ENCODE peak calls at places on chromosomes 11 and 22, in four cellular contexts. One of them, this sample, is unnamed.

GRCh38 chr11:68996376-68997123 is 15.8 kb upstream of the MRGPRD start:
- DNase-seq in HepG2: no peak
- DNase-seq in A549: no peak
- DNase-seq in K562: no peak
- DNase-seq in this sample: no peak

GRCh38 chr22:37898441-37899181 is 7.5 kb upstream of the MICALL1 start:
- DNase-seq in HepG2: peak
- DNase-seq in A549: no peak
- DNase-seq in K562: no peak
- DNase-seq in this sample: peak

GRCh38 chr11:119371067-119371601 is 10.4 kb downstream of the USP2 start:
- DNase-seq in HepG2: no peak
- DNase-seq in A549: no peak
- DNase-seq in K562: no peak
- DNase-seq in this sample: no peak

GRCh38 chr22:26487996-26488395 is 4.3 kb downstream of the SRRD start:
- DNase-seq in HepG2: no peak
- DNase-seq in A549: no peak
- DNase-seq in K562: no peak
- DNase-seq in this sample: no peak

GRCh38 chr11:43382614-43383013 is 23.9 kb downstream of the TTC17 start:
- DNase-seq in HepG2: no peak
- DNase-seq in A549: no peak
- DNase-seq in K562: no peak
- DNase-seq in this sample: no peak

GRCh38 chr11:63882555-63883242 is 34.3 kb downstream of the RCOR2 start:
- DNase-seq in HepG2: no peak
- DNase-seq in A549: no peak
- DNase-seq in K562: no peak
- DNase-seq in this sample: peak

GRCh38 chr22:47162865-47163264 is 400.4 kb downstream of the TBC1D22A start:
- DNase-seq in HepG2: no peak
- DNase-seq in A549: no peak
- DNase-seq in K562: no peak
- DNase-seq in this sample: no peak

GRCh38 chr11:44338031-44338430 is 28.1 kb upstream of the ALX4 start:
- DNase-seq in HepG2: no peak
- DNase-seq in A549: no peak
- DNase-seq in K562: no peak
- DNase-seq in this sample: no peak

GRCh38 chr11:5593146-5593545 is 3.3 kb upstream of the TRIM6 start:
- DNase-seq in HepG2: no peak
- DNase-seq in A549: no peak
- DNase-seq in K562: no peak
- DNase-seq in this sample: no peak

GRCh38 chr11:5597953-5598352 is 1.5 kb downstream of the TRIM6 start:
- DNase-seq in HepG2: no peak
- DNase-seq in A549: no peak
- DNase-seq in K562: no peak
- DNase-seq in this sample: peak

GRCh38 chr11:5600374-5600851 is 4.0 kb downstream of the TRIM6 start:
- DNase-seq in HepG2: peak
- DNase-seq in A549: peak
- DNase-seq in K562: peak
- DNase-seq in this sample: peak

GRCh38 chr11:5592615-5593014 is 3.8 kb upstream of the TRIM6 start:
- DNase-seq in HepG2: no peak
- DNase-seq in A549: no peak
- DNase-seq in K562: no peak
- DNase-seq in this sample: no peak

DNA sequence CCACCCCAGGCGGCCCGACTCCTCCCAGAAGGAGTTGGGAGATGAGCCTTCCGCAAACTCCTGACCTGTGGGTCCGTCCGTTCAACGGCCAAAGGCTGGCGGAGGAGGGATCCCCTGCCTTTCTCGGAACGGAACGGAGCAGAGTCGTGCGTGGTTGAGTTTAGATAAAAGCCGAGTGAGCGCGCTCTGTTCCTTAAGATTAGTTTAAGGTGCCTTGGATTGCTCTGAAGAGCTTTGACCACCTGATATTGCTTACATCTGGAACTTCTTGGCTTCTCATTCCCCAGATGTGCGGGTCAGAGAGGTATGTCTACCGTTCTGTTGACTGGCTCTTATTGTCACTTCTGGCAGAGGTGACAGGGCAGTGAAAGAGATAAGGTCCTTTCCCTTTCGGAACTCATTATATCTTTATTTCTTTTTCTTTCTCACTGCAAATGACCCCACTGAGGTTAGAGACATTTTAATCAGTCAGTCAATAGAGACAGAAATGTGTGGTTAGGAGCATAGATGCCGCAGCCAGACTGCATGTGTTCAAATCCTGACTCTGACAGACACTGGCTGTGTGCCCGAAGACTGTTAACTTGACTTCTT is at the start of gene TRIM6:
- DNase-seq in HepG2: no peak
- DNase-seq in A549: peak
- DNase-seq in K562: peak
- DNase-seq in this sample: peak
- TF ChIP-seq JUNB in HepG2: no peak
- TF ChIP-seq JUNB in A549: no peak
- TF ChIP-seq JUNB in K562: no peak
- TF ChIP-seq JUNB in this sample: no peak

GRCh38 chr11:32440372-32440888 is 5.1 kb upstream of the WT1 start:
- DNase-seq in HepG2: no peak
- DNase-seq in A549: no peak
- DNase-seq in K562: no peak
- DNase-seq in this sample: no peak

GRCh38 chr11:32439488-32440210 is 4.3 kb upstream of the WT1 start:
- DNase-seq in HepG2: no peak
- DNase-seq in A549: no peak
- DNase-seq in K562: no peak
- DNase-seq in this sample: peak

GRCh38 chr11:32438346-32438882 is 3.1 kb upstream of the WT1 start:
- DNase-seq in HepG2: no peak
- DNase-seq in A549: no peak
- DNase-seq in K562: no peak
- DNase-seq in this sample: peak

GRCh38 chr11:32437406-32438345 is 2.3 kb upstream of the WT1 start:
- DNase-seq in HepG2: no peak
- DNase-seq in A549: no peak
- DNase-seq in K562: no peak
- DNase-seq in this sample: peak

GRCh38 chr11:32438883-32439487 is 3.6 kb upstream of the WT1 start:
- DNase-seq in HepG2: no peak
- DNase-seq in A549: no peak
- DNase-seq in K562: no peak
- DNase-seq in this sample: peak
- TF ChIP-seq JUNB in HepG2: no peak
- TF ChIP-seq JUNB in A549: no peak
- TF ChIP-seq JUNB in K562: no peak
- TF ChIP-seq JUNB in this sample: no peak

DNA sequence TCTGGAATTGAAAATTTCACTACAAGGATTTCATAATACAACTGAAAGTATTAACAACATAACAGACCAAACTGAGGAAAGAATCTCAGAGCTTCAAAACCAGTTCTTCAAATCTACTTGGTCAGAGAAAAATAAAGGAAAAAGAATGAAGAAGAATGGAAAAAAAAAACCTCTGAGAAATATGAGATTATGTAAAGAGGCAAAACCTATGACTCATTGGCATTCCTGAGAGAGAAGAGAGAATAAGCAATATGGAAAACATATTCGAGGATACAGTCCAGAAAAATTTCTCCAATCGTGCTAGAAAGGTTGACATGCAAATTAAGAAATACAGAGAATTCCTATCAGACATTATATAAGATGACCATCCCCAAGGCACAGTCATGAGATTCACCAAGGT is 23.4 kb upstream of the GPR83 start:
- DNase-seq in HepG2: no peak
- DNase-seq in A549: no peak
- DNase-seq in K562: no peak
- DNase-seq in this sample: no peak
- TF ChIP-seq JUNB in HepG2: no peak
- TF ChIP-seq JUNB in A549: no peak
- TF ChIP-seq JUNB in K562: no peak
- TF ChIP-seq JUNB in this sample: no peak

GRCh38 chr11:70746351-70746750 is 348.0 kb downstream of the CTTN start:
- DNase-seq in HepG2: no peak
- DNase-seq in A549: no peak
- DNase-seq in K562: no peak
- DNase-seq in this sample: no peak
- TF ChIP-seq JUNB in HepG2: no peak
- TF ChIP-seq JUNB in A549: no peak
- TF ChIP-seq JUNB in K562: no peak
- TF ChIP-seq JUNB in this sample: no peak

GRCh38 chr11:64888406-64888757 is 10.0 kb upstream of the EHD1 start:
- DNase-seq in HepG2: no peak
- DNase-seq in A549: no peak
- DNase-seq in K562: no peak
- DNase-seq in this sample: no peak

GRCh38 chr11:64890084-64890944 is 11.9 kb upstream of the EHD1 start:
- DNase-seq in HepG2: no peak
- DNase-seq in A549: no peak
- DNase-seq in K562: no peak
- DNase-seq in this sample: no peak

GRCh38 chr11:64887757-64888405 is 9.5 kb upstream of the EHD1 start:
- DNase-seq in HepG2: peak
- DNase-seq in A549: peak
- DNase-seq in K562: peak
- DNase-seq in this sample: peak

GRCh38 chr11:64887234-64887756 is 8.9 kb upstream of the EHD1 start:
- DNase-seq in HepG2: no peak
- DNase-seq in A549: no peak
- DNase-seq in K562: no peak
- DNase-seq in this sample: no peak

GRCh38 chr11:64888761-64889511 is 10.5 kb upstream of the EHD1 start:
- DNase-seq in HepG2: peak
- DNase-seq in A549: peak
- DNase-seq in K562: peak
- DNase-seq in this sample: no peak
- TF ChIP-seq JUNB in HepG2: no peak
- TF ChIP-seq JUNB in A549: peak
- TF ChIP-seq JUNB in K562: no peak
- TF ChIP-seq JUNB in this sample: no peak

GRCh38 chr11:33329705-33330329 is 72.6 kb downstream of the HIPK3 start:
- DNase-seq in HepG2: peak
- DNase-seq in A549: peak
- DNase-seq in K562: peak
- DNase-seq in this sample: peak
- TF ChIP-seq JUNB in HepG2: no peak
- TF ChIP-seq JUNB in A549: no peak
- TF ChIP-seq JUNB in K562: no peak
- TF ChIP-seq JUNB in this sample: no peak

GRCh38 chr11:117984471-117984870 is 1.7 kb upstream of the IL10RA start:
- DNase-seq in HepG2: no peak
- DNase-seq in A549: no peak
- DNase-seq in K562: no peak
- DNase-seq in this sample: no peak

GRCh38 chr11:117989351-117990102 is 3.3 kb downstream of the IL10RA start:
- DNase-seq in HepG2: no peak
- DNase-seq in A549: no peak
- DNase-seq in K562: no peak
- DNase-seq in this sample: no peak

GRCh38 chr11:117985953-117986887 is at the start of gene IL10RA:
- DNase-seq in HepG2: peak
- DNase-seq in A549: peak
- DNase-seq in K562: peak
- DNase-seq in this sample: peak

GRCh38 chr11:117983163-117983475 is 3.1 kb upstream of the IL10RA start:
- DNase-seq in HepG2: no peak
- DNase-seq in A549: no peak
- DNase-seq in K562: no peak
- DNase-seq in this sample: no peak

DNA sequence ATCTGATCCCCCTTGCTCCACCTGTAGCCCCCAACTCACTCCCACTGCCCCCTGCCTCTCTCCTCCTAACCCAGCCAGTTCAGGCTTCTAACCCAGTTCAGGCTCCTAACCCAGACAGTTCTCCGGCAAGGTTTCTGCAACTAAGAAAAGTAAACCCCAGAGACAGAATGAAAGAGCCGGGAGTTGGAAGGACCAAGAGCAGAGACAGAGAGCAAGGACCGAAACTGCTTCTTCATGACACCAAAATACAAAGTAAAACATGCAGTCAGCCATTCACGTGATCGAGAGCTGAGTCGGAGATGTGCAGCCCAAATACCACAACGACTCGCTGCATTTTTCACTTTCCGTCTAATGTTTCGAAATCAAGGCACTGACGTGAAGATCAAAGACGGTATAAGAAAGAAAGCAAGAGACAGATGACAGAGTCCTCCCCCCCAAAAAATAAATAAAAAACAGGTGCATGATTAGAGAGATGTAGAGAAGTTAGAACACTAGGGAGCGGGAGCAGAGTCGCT is 844 bp downstream of the IL10RA start:
- DNase-seq in HepG2: no peak
- DNase-seq in A549: no peak
- DNase-seq in K562: no peak
- DNase-seq in this sample: no peak
- TF ChIP-seq JUNB in HepG2: no peak
- TF ChIP-seq JUNB in A549: no peak
- TF ChIP-seq JUNB in K562: no peak
- TF ChIP-seq JUNB in this sample: no peak